ENCODE peak calls at places on chromosomes 16 and 17, in seven cellular contexts. One of them, this sample, is unnamed. For H3K36me3, the result is how much of the 10 kb centered on the place peaks cover.

GRCh38 chr17:6910987-6911603 is 79.6 kb upstream of the TEKT1 start:
- DNase-seq in left ventricle myocardium inferior: no peak
- DNase-seq in PC-9: no peak
- DNase-seq in neural progenitor cell: peak
- DNase-seq in bronchial epithelial cell: peak
- DNase-seq in stomach: no peak
- DNase-seq in thoracic aorta: no peak
- DNase-seq in this sample: no peak

GRCh38 chr17:2892305-2892971 is 96.2 kb downstream of the RAP1GAP2 start:
- DNase-seq in left ventricle myocardium inferior: no peak
- DNase-seq in PC-9: peak
- DNase-seq in neural progenitor cell: no peak
- DNase-seq in bronchial epithelial cell: peak
- DNase-seq in stomach: peak
- DNase-seq in thoracic aorta: no peak
- DNase-seq in this sample: no peak

GRCh38 chr17:43634681-43635125 is 27.0 kb downstream of the MEOX1 start:
- DNase-seq in left ventricle myocardium inferior: peak
- DNase-seq in PC-9: no peak
- DNase-seq in neural progenitor cell: no peak
- DNase-seq in bronchial epithelial cell: peak
- DNase-seq in stomach: no peak
- DNase-seq in thoracic aorta: no peak
- DNase-seq in this sample: no peak

GRCh38 chr16:55052335-55053070 is 121.8 kb downstream of the IRX5 start:
- DNase-seq in left ventricle myocardium inferior: no peak
- DNase-seq in PC-9: no peak
- DNase-seq in neural progenitor cell: no peak
- DNase-seq in bronchial epithelial cell: no peak
- DNase-seq in stomach: no peak
- DNase-seq in thoracic aorta: no peak
- DNase-seq in this sample: no peak

GRCh38 chr16:73951541-73951940 is 345.1 kb upstream of the PSMD7 start:
- DNase-seq in left ventricle myocardium inferior: peak
- DNase-seq in PC-9: no peak
- DNase-seq in neural progenitor cell: no peak
- DNase-seq in bronchial epithelial cell: no peak
- DNase-seq in stomach: no peak
- DNase-seq in thoracic aorta: no peak
- DNase-seq in this sample: no peak

GRCh38 chr17:28097901-28098300 is 55.4 kb downstream of the NLK start:
- DNase-seq in left ventricle myocardium inferior: no peak
- DNase-seq in PC-9: no peak
- DNase-seq in neural progenitor cell: no peak
- DNase-seq in bronchial epithelial cell: no peak
- DNase-seq in stomach: no peak
- DNase-seq in thoracic aorta: no peak
- DNase-seq in this sample: peak

GRCh38 chr17:68567035-68567434 is 34.1 kb downstream of the FAM20A start:
- DNase-seq in left ventricle myocardium inferior: no peak
- DNase-seq in PC-9: no peak
- DNase-seq in neural progenitor cell: no peak
- DNase-seq in bronchial epithelial cell: no peak
- DNase-seq in stomach: no peak
- DNase-seq in thoracic aorta: no peak
- DNase-seq in this sample: no peak

GRCh38 chr16:84518804-84519341 is 14.4 kb upstream of the MEAK7 start:
- DNase-seq in left ventricle myocardium inferior: no peak
- DNase-seq in PC-9: no peak
- DNase-seq in neural progenitor cell: no peak
- DNase-seq in bronchial epithelial cell: no peak
- DNase-seq in stomach: no peak
- DNase-seq in thoracic aorta: no peak
- DNase-seq in this sample: no peak

GRCh38 chr17:61409301-61410099 is 9.9 kb downstream of the TBX2 start:
- DNase-seq in left ventricle myocardium inferior: no peak
- DNase-seq in PC-9: peak
- DNase-seq in neural progenitor cell: peak
- DNase-seq in bronchial epithelial cell: no peak
- DNase-seq in stomach: peak
- DNase-seq in thoracic aorta: no peak
- DNase-seq in this sample: peak

GRCh38 chr16:55433030-55433429 is 46.0 kb upstream of the MMP2 start:
- DNase-seq in left ventricle myocardium inferior: no peak
- DNase-seq in PC-9: no peak
- DNase-seq in neural progenitor cell: no peak
- DNase-seq in bronchial epithelial cell: no peak
- DNase-seq in stomach: no peak
- DNase-seq in thoracic aorta: no peak
- DNase-seq in this sample: no peak

GRCh38 chr17:81440511-81441244 is 45.4 kb downstream of the BAHCC1 start:
- DNase-seq in left ventricle myocardium inferior: no peak
- DNase-seq in PC-9: no peak
- DNase-seq in neural progenitor cell: peak
- DNase-seq in bronchial epithelial cell: no peak
- DNase-seq in stomach: no peak
- DNase-seq in thoracic aorta: no peak
- DNase-seq in this sample: peak

GRCh38 chr16:7303014-7303676 is 29.5 kb upstream of the RBFOX1 start:
- DNase-seq in left ventricle myocardium inferior: peak
- DNase-seq in PC-9: no peak
- DNase-seq in neural progenitor cell: peak
- DNase-seq in bronchial epithelial cell: no peak
- DNase-seq in stomach: no peak
- DNase-seq in thoracic aorta: no peak
- DNase-seq in this sample: no peak

GRCh38 chr17:36506831-36507230 is 20.4 kb downstream of the ZNHIT3 start:
- DNase-seq in left ventricle myocardium inferior: no peak
- DNase-seq in PC-9: no peak
- DNase-seq in neural progenitor cell: no peak
- DNase-seq in bronchial epithelial cell: no peak
- DNase-seq in stomach: no peak
- DNase-seq in thoracic aorta: no peak
- DNase-seq in this sample: no peak

GRCh38 chr17:49582055-49582703 is 6.5 kb downstream of the NXPH3 start:
- DNase-seq in left ventricle myocardium inferior: no peak
- DNase-seq in PC-9: no peak
- DNase-seq in neural progenitor cell: no peak
- DNase-seq in bronchial epithelial cell: no peak
- DNase-seq in stomach: no peak
- DNase-seq in thoracic aorta: no peak
- DNase-seq in this sample: no peak

GRCh38 chr16:49602201-49603041 is 228.8 kb downstream of the C16orf78 start:
- DNase-seq in left ventricle myocardium inferior: no peak
- DNase-seq in PC-9: no peak
- DNase-seq in neural progenitor cell: no peak
- DNase-seq in bronchial epithelial cell: no peak
- DNase-seq in stomach: peak
- DNase-seq in thoracic aorta: no peak
- DNase-seq in this sample: no peak

GRCh38 chr16:17117906-17118577 is 352.7 kb downstream of the XYLT1 start:
- DNase-seq in left ventricle myocardium inferior: no peak
- DNase-seq in PC-9: no peak
- DNase-seq in neural progenitor cell: no peak
- DNase-seq in bronchial epithelial cell: no peak
- DNase-seq in stomach: no peak
- DNase-seq in thoracic aorta: no peak
- DNase-seq in this sample: no peak

GRCh38 chr17:61157246-61157887 is 242.3 kb upstream of the TBX2 start:
- DNase-seq in left ventricle myocardium inferior: no peak
- DNase-seq in PC-9: no peak
- DNase-seq in neural progenitor cell: no peak
- DNase-seq in bronchial epithelial cell: no peak
- DNase-seq in stomach: no peak
- DNase-seq in thoracic aorta: no peak
- DNase-seq in this sample: no peak

GRCh38 chr16:89391-90302 is 11.6 kb downstream of the MPG start:
- DNase-seq in left ventricle myocardium inferior: peak
- DNase-seq in PC-9: no peak
- DNase-seq in neural progenitor cell: no peak
- DNase-seq in bronchial epithelial cell: no peak
- DNase-seq in stomach: no peak
- DNase-seq in thoracic aorta: no peak
- DNase-seq in this sample: no peak

GRCh38 chr17:71111460-71111859 is 942.1 kb downstream of the KCNJ2 start:
- DNase-seq in left ventricle myocardium inferior: no peak
- DNase-seq in PC-9: no peak
- DNase-seq in neural progenitor cell: no peak
- DNase-seq in bronchial epithelial cell: no peak
- DNase-seq in stomach: no peak
- DNase-seq in thoracic aorta: no peak
- DNase-seq in this sample: no peak

GRCh38 chr16:24178496-24178895 is 77.6 kb upstream of the CACNG3 start:
- DNase-seq in left ventricle myocardium inferior: no peak
- DNase-seq in PC-9: no peak
- DNase-seq in neural progenitor cell: peak
- DNase-seq in bronchial epithelial cell: no peak
- DNase-seq in stomach: no peak
- DNase-seq in thoracic aorta: no peak
- DNase-seq in this sample: no peak

GRCh38 chr17:74190807-74191206 is 12.7 kb upstream of the RPL38 start:
- DNase-seq in left ventricle myocardium inferior: no peak
- DNase-seq in PC-9: no peak
- DNase-seq in neural progenitor cell: peak
- DNase-seq in bronchial epithelial cell: no peak
- DNase-seq in stomach: no peak
- DNase-seq in thoracic aorta: no peak
- DNase-seq in this sample: no peak

GRCh38 chr17:74197801-74198200 is 5.7 kb upstream of the RPL38 start:
- DNase-seq in left ventricle myocardium inferior: no peak
- DNase-seq in PC-9: no peak
- DNase-seq in neural progenitor cell: no peak
- DNase-seq in bronchial epithelial cell: no peak
- DNase-seq in stomach: no peak
- DNase-seq in thoracic aorta: no peak
- DNase-seq in this sample: no peak

GRCh38 chr17:74196541-74197310 is 6.8 kb upstream of the RPL38 start:
- DNase-seq in left ventricle myocardium inferior: no peak
- DNase-seq in PC-9: no peak
- DNase-seq in neural progenitor cell: no peak
- DNase-seq in bronchial epithelial cell: no peak
- DNase-seq in stomach: no peak
- DNase-seq in thoracic aorta: no peak
- DNase-seq in this sample: no peak

GRCh38 chr17:74192950-74193781 is 10.3 kb upstream of the RPL38 start:
- DNase-seq in left ventricle myocardium inferior: peak
- DNase-seq in PC-9: no peak
- DNase-seq in neural progenitor cell: no peak
- DNase-seq in bronchial epithelial cell: peak
- DNase-seq in stomach: peak
- DNase-seq in thoracic aorta: no peak
- DNase-seq in this sample: no peak

DNA sequence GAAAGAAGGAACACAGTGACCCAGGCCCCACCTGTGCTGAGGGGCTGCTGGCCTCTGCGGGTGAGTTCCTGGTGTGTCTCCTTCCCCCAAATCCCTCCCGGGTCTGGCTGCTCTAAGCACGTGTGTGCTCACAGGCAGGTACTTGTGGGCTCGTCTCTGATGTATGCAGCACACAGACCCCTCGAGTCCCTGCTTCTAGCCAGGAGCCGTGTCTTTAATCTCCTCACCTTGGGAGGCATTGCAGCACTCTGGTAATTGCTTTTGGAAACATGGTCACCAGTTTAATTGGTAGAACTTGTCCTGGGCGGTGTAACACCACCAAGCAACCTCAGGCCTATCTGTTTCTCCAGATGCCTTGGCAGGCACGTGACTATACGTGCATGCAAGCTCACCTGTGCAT is 8.8 kb upstream of the RPL38 start:
- DNase-seq in left ventricle myocardium inferior: no peak
- DNase-seq in PC-9: no peak
- DNase-seq in neural progenitor cell: no peak
- DNase-seq in bronchial epithelial cell: no peak
- DNase-seq in stomach: no peak
- DNase-seq in thoracic aorta: no peak
- DNase-seq in this sample: no peak
- H3K4me3 ChIP-seq in left ventricle myocardium inferior: no peak
- H3K4me3 ChIP-seq in PC-9: no peak
- H3K4me3 ChIP-seq in neural progenitor cell: no peak
- H3K4me3 ChIP-seq in bronchial epithelial cell: no peak
- H3K4me3 ChIP-seq in stomach: no peak
- H3K4me3 ChIP-seq in thoracic aorta: no peak
- H3K4me3 ChIP-seq in this sample: no peak

DNA sequence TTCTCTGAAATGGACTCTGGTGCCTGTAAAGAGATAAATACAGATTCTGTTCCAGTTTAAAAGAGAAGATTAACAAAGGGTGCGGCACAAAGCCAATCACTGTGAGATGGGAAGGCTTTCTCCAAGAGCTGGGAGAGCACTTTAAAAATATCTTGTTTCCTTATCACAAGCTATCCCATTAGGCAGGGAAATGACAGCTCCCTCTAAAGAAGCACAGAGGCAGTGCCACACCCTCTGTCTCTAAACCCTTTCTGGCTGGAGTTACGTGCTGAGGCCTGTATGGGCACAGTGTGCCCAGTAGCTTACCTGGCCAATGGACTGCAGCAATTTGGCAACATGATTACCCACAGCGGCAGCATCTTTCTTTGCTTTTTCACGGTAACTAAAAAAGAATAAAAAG is 9.0 kb upstream of the TERB1 start:
- DNase-seq in left ventricle myocardium inferior: no peak
- DNase-seq in PC-9: no peak
- DNase-seq in neural progenitor cell: no peak
- DNase-seq in bronchial epithelial cell: peak
- DNase-seq in stomach: no peak
- DNase-seq in thoracic aorta: no peak
- DNase-seq in this sample: no peak
- TF ChIP-seq CTCF in left ventricle myocardium inferior: no peak
- TF ChIP-seq CTCF in PC-9: no peak
- TF ChIP-seq CTCF in neural progenitor cell: no peak
- TF ChIP-seq CTCF in bronchial epithelial cell: peak
- TF ChIP-seq CTCF in stomach: no peak
- TF ChIP-seq CTCF in thoracic aorta: no peak
- TF ChIP-seq CTCF in this sample: no peak

DNA sequence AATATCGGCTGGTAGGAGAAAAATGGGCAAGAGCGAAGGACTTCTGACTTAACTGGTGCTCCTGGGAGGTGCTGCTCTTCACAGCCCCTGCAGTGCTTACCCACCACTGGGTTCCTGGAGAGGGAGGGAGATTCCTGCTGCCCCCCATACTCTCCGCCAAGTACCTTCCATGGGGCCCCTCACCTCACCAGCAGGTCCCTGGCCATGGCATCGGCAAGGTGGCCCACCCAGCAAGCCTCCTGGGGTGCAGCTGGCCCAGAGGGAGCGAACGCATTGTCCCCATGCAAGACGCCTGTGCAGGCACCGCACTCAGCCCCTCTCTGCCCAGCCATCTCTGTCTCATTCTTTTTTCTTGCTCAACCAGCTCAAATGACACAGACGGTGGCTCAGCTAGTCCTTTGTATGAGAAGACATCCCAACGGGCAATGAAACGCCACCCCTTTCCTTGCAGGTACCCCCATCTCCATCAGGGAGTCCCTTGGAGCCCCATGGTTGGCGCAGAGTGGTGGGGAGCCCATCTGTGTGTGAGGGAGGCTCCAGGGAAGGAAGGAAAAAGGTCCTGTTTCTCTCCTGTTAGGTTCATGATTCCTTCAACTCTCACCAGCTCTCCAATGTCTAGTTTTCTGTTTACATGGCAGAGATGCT is 9.6 kb upstream of the ALDH3A1 start:
- DNase-seq in left ventricle myocardium inferior: no peak
- DNase-seq in PC-9: no peak
- DNase-seq in neural progenitor cell: no peak
- DNase-seq in bronchial epithelial cell: no peak
- DNase-seq in stomach: no peak
- DNase-seq in thoracic aorta: no peak
- DNase-seq in this sample: no peak
- H3K36me3 ChIP-seq in left ventricle myocardium inferior: under half
- H3K36me3 ChIP-seq in PC-9: under half
- H3K36me3 ChIP-seq in neural progenitor cell: under half
- H3K36me3 ChIP-seq in bronchial epithelial cell: under half
- H3K36me3 ChIP-seq in stomach: under half
- H3K36me3 ChIP-seq in thoracic aorta: under half
- H3K36me3 ChIP-seq in this sample: under half

GRCh38 chr16:67565470-67566100 is 3.3 kb downstream of the CTCF start:
- DNase-seq in left ventricle myocardium inferior: no peak
- DNase-seq in PC-9: no peak
- DNase-seq in neural progenitor cell: no peak
- DNase-seq in bronchial epithelial cell: no peak
- DNase-seq in stomach: no peak
- DNase-seq in thoracic aorta: no peak
- DNase-seq in this sample: no peak
- H3K4me3 ChIP-seq in left ventricle myocardium inferior: no peak
- H3K4me3 ChIP-seq in PC-9: no peak
- H3K4me3 ChIP-seq in neural progenitor cell: no peak
- H3K4me3 ChIP-seq in bronchial epithelial cell: no peak
- H3K4me3 ChIP-seq in stomach: no peak
- H3K4me3 ChIP-seq in thoracic aorta: no peak
- H3K4me3 ChIP-seq in this sample: peak